ENCODE peak calls at places on chromosomes 2 and 18, in nine cellular contexts. K is GM13977; N is DMS 273 treated with DMSO at 0.1 percent for 48 hours; M is MV-4-11; C is H4; D is stimulated activated CD4-positive, alpha-beta T cell treated with anti-CD3 and anti-CD28 coated beads, Interleukin-1b, Interleukin-23, amount 100 ng/mL, for 1 hour; H is gastrocnemius medialis; E is left ventricle myocardium inferior; Z is mammary epithelial cell. J is an unnamed sample.

GRCh38 chr2:28321426-28321825 is 71.2 kb upstream of the FOSL2 start:
- DNase-seq in K (no peak), D (no peak), C (no peak), H (no peak), Z (no peak), N (no peak), E (no peak), M (no peak), J (no peak)

GRCh38 chr2:119820275-119820674 is 60.6 kb downstream of the PTPN4 start:
- DNase-seq in M (no peak), D (no peak), C (peak; percentile 67), K (no peak), H (no peak), N (peak; percentile 50), E (no peak), Z (no peak), J (peak; percentile 30)

GRCh38 chr2:46177461-46178089 is 119.6 kb upstream of the EPAS1 start:
- DNase-seq in C (peak; percentile 25), E (no peak), N (no peak), M (no peak), D (no peak), Z (no peak), H (no peak), K (no peak), J (no peak)

GRCh38 chr2:240711701-240712100 is 20.0 kb downstream of the AQP12A start:
- DNase-seq in C (no peak), D (no peak), Z (no peak), K (no peak), H (no peak), E (no peak), M (no peak), N (no peak), J (no peak)

GRCh38 chr2:130337735-130338325 is 4.9 kb upstream of the IMP4 start:
- DNase-seq in Z (peak; percentile 38), H (no peak), E (no peak), M (no peak), K (no peak), N (no peak), D (no peak), C (no peak), J (no peak)

GRCh38 chr2:202270487-202270886 is 4.9 kb downstream of the NOP58 start:
- DNase-seq in M (no peak), E (no peak), C (no peak), N (no peak), H (no peak), D (no peak), Z (no peak), K (no peak), J (no peak)

GRCh38 chr2:222671259-222672067 is at the start of gene MOGAT1:
- DNase-seq in Z (no peak), H (no peak), K (no peak), N (no peak), C (no peak), D (no peak), E (peak; percentile 50), M (no peak), J (no peak)

GRCh38 chr18:9876523-9876866 is 9.3 kb upstream of the TXNDC2 start:
- DNase-seq in N (no peak), K (no peak), C (no peak), M (no peak), H (no peak), E (no peak), Z (no peak), D (no peak), J (no peak)

GRCh38 chr2:190452433-190452832 is 44.3 kb downstream of the MFSD6 start:
- DNase-seq in E (no peak), K (no peak), M (peak; percentile 40), H (no peak), N (no peak), D (no peak), Z (no peak), C (no peak), J (no peak)

GRCh38 chr2:224217962-224218347 is 178.9 kb upstream of the SERPINE2 start:
- DNase-seq in Z (peak; percentile 29), D (no peak), C (no peak), E (no peak), N (no peak), K (no peak), H (no peak), M (no peak), J (peak; percentile 26)

GRCh38 chr2:120431386-120432292 is 85.7 kb downstream of the INHBB start:
- DNase-seq in M (no peak), N (no peak), H (no peak), C (no peak), E (no peak), Z (no peak), D (no peak), K (no peak), J (no peak)

GRCh38 chr2:176109226-176109954 is 2.3 kb downstream of the HOXD11 start:
- DNase-seq in H (no peak), Z (no peak), E (no peak), N (no peak), M (no peak), K (no peak), D (no peak), C (no peak), J (no peak)

GRCh38 chr2:206696910-206697309 is 21.3 kb downstream of the DYTN start:
- DNase-seq in H (no peak), K (no peak), N (no peak), M (no peak), E (no peak), D (no peak), Z (no peak), C (no peak), J (no peak)

GRCh38 chr18:46152436-46152807 is 48.2 kb downstream of the HAUS1 start:
- DNase-seq in M (no peak), E (peak; percentile 51), K (no peak), D (no peak), N (peak; percentile 84), H (peak; percentile 94), Z (peak; percentile 81), C (peak; percentile 75), J (peak; percentile 67)

GRCh38 chr2:72927066-72927465 is 9.7 kb downstream of the EMX1 start:
- DNase-seq in C (no peak), K (no peak), Z (no peak), E (no peak), H (no peak), M (no peak), N (no peak), D (no peak), J (no peak)

GRCh38 chr2:71669628-71670429 is 216.5 kb downstream of the DYSF start:
- DNase-seq in H (no peak), K (no peak), D (no peak), N (no peak), Z (no peak), C (no peak), E (no peak), M (no peak), J (peak; percentile 30)

GRCh38 chr2:98012561-98012979 is 16.8 kb upstream of the TMEM131 start:
- DNase-seq in C (no peak), Z (no peak), D (no peak), M (peak; percentile 98), N (no peak), H (no peak), K (peak; percentile 76), E (no peak), J (no peak)

GRCh38 chr2:120552800-120553471 is 182.7 kb upstream of the GLI2 start:
- DNase-seq in N (peak; percentile 39), E (peak; percentile 89), C (peak; percentile 50), K (no peak), H (peak; percentile 91), Z (peak; percentile 81), D (no peak), M (peak; percentile 11), J (peak; percentile 96)

GRCh38 chr18:378039-378438 is 110.2 kb upstream of the THOC1 start:
- DNase-seq in C (no peak), K (no peak), M (no peak), H (no peak), E (no peak), D (no peak), Z (no peak), N (no peak), J (no peak)

GRCh38 chr2:143802871-143803650 is 673.8 kb downstream of the ARHGAP15 start:
- DNase-seq in E (no peak), H (no peak), Z (no peak), N (no peak), C (no peak), M (no peak), D (no peak), K (peak; percentile 56), J (no peak)

GRCh38 chr18:57767259-57768050 is 35.7 kb downstream of the ATP8B1 start:
- DNase-seq in H (peak; percentile 77), K (no peak), D (no peak), C (no peak), Z (no peak), M (no peak), N (no peak), E (no peak), J (no peak)